ENCODE peak calls at places on chromosome 5, in ten cellular contexts. One of them, this sample, is unnamed. For H3K4me1 and H3K27me3, the result is how much of the 10 kb centered on the place peaks cover.

GRCh38 chr5:15009420-15009819 is 137.8 kb upstream of the ANKH start:
- DNase-seq in colonic mucosa: peak
- DNase-seq in Peyer's patch: no peak
- DNase-seq in astrocyte: peak
- DNase-seq in left ventricle myocardium inferior: no peak
- DNase-seq in cardiac muscle cell: no peak
- DNase-seq in CD8-positive, alpha-beta memory T cell: no peak
- DNase-seq in CD8-positive, alpha-beta T cell: no peak
- DNase-seq in ovary: no peak
- DNase-seq in aorta: no peak
- DNase-seq in this sample: no peak

GRCh38 chr5:170844651-170845050 is 17.2 kb upstream of the RANBP17 start:
- DNase-seq in colonic mucosa: no peak
- DNase-seq in Peyer's patch: no peak
- DNase-seq in astrocyte: no peak
- DNase-seq in left ventricle myocardium inferior: no peak
- DNase-seq in cardiac muscle cell: no peak
- DNase-seq in CD8-positive, alpha-beta memory T cell: no peak
- DNase-seq in CD8-positive, alpha-beta T cell: no peak
- DNase-seq in ovary: no peak
- DNase-seq in aorta: no peak
- DNase-seq in this sample: no peak

GRCh38 chr5:95531491-95531890 is 23.3 kb downstream of the SKIC3 start:
- DNase-seq in colonic mucosa: no peak
- DNase-seq in Peyer's patch: no peak
- DNase-seq in astrocyte: no peak
- DNase-seq in left ventricle myocardium inferior: no peak
- DNase-seq in cardiac muscle cell: no peak
- DNase-seq in CD8-positive, alpha-beta memory T cell: no peak
- DNase-seq in CD8-positive, alpha-beta T cell: no peak
- DNase-seq in ovary: no peak
- DNase-seq in aorta: no peak
- DNase-seq in this sample: no peak

GRCh38 chr5:52392321-52392720 is 395.4 kb upstream of the ITGA1 start:
- DNase-seq in colonic mucosa: no peak
- DNase-seq in Peyer's patch: no peak
- DNase-seq in astrocyte: no peak
- DNase-seq in left ventricle myocardium inferior: no peak
- DNase-seq in cardiac muscle cell: no peak
- DNase-seq in CD8-positive, alpha-beta memory T cell: no peak
- DNase-seq in CD8-positive, alpha-beta T cell: no peak
- DNase-seq in ovary: no peak
- DNase-seq in aorta: no peak
- DNase-seq in this sample: no peak

GRCh38 chr5:132478498-132478855 is 12.1 kb downstream of the IRF1 start:
- DNase-seq in colonic mucosa: no peak
- DNase-seq in Peyer's patch: no peak
- DNase-seq in astrocyte: no peak
- DNase-seq in left ventricle myocardium inferior: peak
- DNase-seq in cardiac muscle cell: no peak
- DNase-seq in CD8-positive, alpha-beta memory T cell: no peak
- DNase-seq in CD8-positive, alpha-beta T cell: no peak
- DNase-seq in ovary: no peak
- DNase-seq in aorta: peak
- DNase-seq in this sample: no peak

GRCh38 chr5:112551437-112552018 is 132.5 kb upstream of the EPB41L4A start:
- DNase-seq in colonic mucosa: peak
- DNase-seq in Peyer's patch: no peak
- DNase-seq in astrocyte: peak
- DNase-seq in left ventricle myocardium inferior: no peak
- DNase-seq in cardiac muscle cell: peak
- DNase-seq in CD8-positive, alpha-beta memory T cell: peak
- DNase-seq in CD8-positive, alpha-beta T cell: no peak
- DNase-seq in ovary: peak
- DNase-seq in aorta: no peak
- DNase-seq in this sample: no peak

GRCh38 chr5:66246621-66247020 is 102.5 kb downstream of the SREK1 start:
- DNase-seq in colonic mucosa: no peak
- DNase-seq in Peyer's patch: no peak
- DNase-seq in astrocyte: peak
- DNase-seq in left ventricle myocardium inferior: no peak
- DNase-seq in cardiac muscle cell: no peak
- DNase-seq in CD8-positive, alpha-beta memory T cell: no peak
- DNase-seq in CD8-positive, alpha-beta T cell: no peak
- DNase-seq in ovary: no peak
- DNase-seq in aorta: no peak
- DNase-seq in this sample: no peak

GRCh38 chr5:149549461-149550266 is 1.6 kb downstream of the CSNK1A1 start:
- DNase-seq in colonic mucosa: peak
- DNase-seq in Peyer's patch: peak
- DNase-seq in astrocyte: peak
- DNase-seq in left ventricle myocardium inferior: no peak
- DNase-seq in cardiac muscle cell: peak
- DNase-seq in CD8-positive, alpha-beta memory T cell: peak
- DNase-seq in CD8-positive, alpha-beta T cell: no peak
- DNase-seq in ovary: no peak
- DNase-seq in aorta: no peak
- DNase-seq in this sample: peak

GRCh38 chr5:101878190-101878589 is 417.9 kb downstream of the SLCO4C1 start:
- DNase-seq in colonic mucosa: no peak
- DNase-seq in Peyer's patch: no peak
- DNase-seq in astrocyte: no peak
- DNase-seq in left ventricle myocardium inferior: no peak
- DNase-seq in cardiac muscle cell: no peak
- DNase-seq in CD8-positive, alpha-beta memory T cell: no peak
- DNase-seq in CD8-positive, alpha-beta T cell: no peak
- DNase-seq in ovary: no peak
- DNase-seq in aorta: no peak
- DNase-seq in this sample: no peak

GRCh38 chr5:57338068-57338848 is 144.4 kb downstream of the ACTBL2 start:
- DNase-seq in colonic mucosa: peak
- DNase-seq in Peyer's patch: no peak
- DNase-seq in astrocyte: no peak
- DNase-seq in left ventricle myocardium inferior: no peak
- DNase-seq in cardiac muscle cell: peak
- DNase-seq in CD8-positive, alpha-beta memory T cell: no peak
- DNase-seq in CD8-positive, alpha-beta T cell: no peak
- DNase-seq in ovary: no peak
- DNase-seq in aorta: no peak
- DNase-seq in this sample: no peak

GRCh38 chr5:150665044-150665443 is 4.0 kb downstream of the MYOZ3 start:
- DNase-seq in colonic mucosa: no peak
- DNase-seq in Peyer's patch: no peak
- DNase-seq in astrocyte: no peak
- DNase-seq in left ventricle myocardium inferior: no peak
- DNase-seq in cardiac muscle cell: no peak
- DNase-seq in CD8-positive, alpha-beta memory T cell: no peak
- DNase-seq in CD8-positive, alpha-beta T cell: no peak
- DNase-seq in ovary: no peak
- DNase-seq in aorta: no peak
- DNase-seq in this sample: no peak

GRCh38 chr5:7650755-7651154 is 200.2 kb downstream of the CFAP90 start:
- DNase-seq in colonic mucosa: no peak
- DNase-seq in Peyer's patch: no peak
- DNase-seq in astrocyte: peak
- DNase-seq in left ventricle myocardium inferior: no peak
- DNase-seq in cardiac muscle cell: no peak
- DNase-seq in CD8-positive, alpha-beta memory T cell: no peak
- DNase-seq in CD8-positive, alpha-beta T cell: no peak
- DNase-seq in ovary: no peak
- DNase-seq in aorta: no peak
- DNase-seq in this sample: no peak
- H3K4me1 ChIP-seq in colonic mucosa: under half
- H3K4me1 ChIP-seq in Peyer's patch: under half
- H3K4me1 ChIP-seq in astrocyte: under half
- H3K4me1 ChIP-seq in left ventricle myocardium inferior: under half
- H3K4me1 ChIP-seq in cardiac muscle cell: under half
- H3K4me1 ChIP-seq in CD8-positive, alpha-beta memory T cell: under half
- H3K4me1 ChIP-seq in CD8-positive, alpha-beta T cell: under half
- H3K4me1 ChIP-seq in ovary: under half
- H3K4me1 ChIP-seq in aorta: under half
- H3K4me1 ChIP-seq in this sample: under half

GRCh38 chr5:108315829-108316228 is 66.1 kb downstream of the FBXL17 start:
- DNase-seq in colonic mucosa: no peak
- DNase-seq in Peyer's patch: no peak
- DNase-seq in astrocyte: peak
- DNase-seq in left ventricle myocardium inferior: no peak
- DNase-seq in cardiac muscle cell: no peak
- DNase-seq in CD8-positive, alpha-beta memory T cell: no peak
- DNase-seq in CD8-positive, alpha-beta T cell: no peak
- DNase-seq in ovary: no peak
- DNase-seq in aorta: no peak
- DNase-seq in this sample: no peak

GRCh38 chr5:108312258-108312657 is 69.6 kb downstream of the FBXL17 start:
- DNase-seq in colonic mucosa: no peak
- DNase-seq in Peyer's patch: no peak
- DNase-seq in astrocyte: no peak
- DNase-seq in left ventricle myocardium inferior: no peak
- DNase-seq in cardiac muscle cell: no peak
- DNase-seq in CD8-positive, alpha-beta memory T cell: no peak
- DNase-seq in CD8-positive, alpha-beta T cell: no peak
- DNase-seq in ovary: no peak
- DNase-seq in aorta: no peak
- DNase-seq in this sample: no peak

DNA sequence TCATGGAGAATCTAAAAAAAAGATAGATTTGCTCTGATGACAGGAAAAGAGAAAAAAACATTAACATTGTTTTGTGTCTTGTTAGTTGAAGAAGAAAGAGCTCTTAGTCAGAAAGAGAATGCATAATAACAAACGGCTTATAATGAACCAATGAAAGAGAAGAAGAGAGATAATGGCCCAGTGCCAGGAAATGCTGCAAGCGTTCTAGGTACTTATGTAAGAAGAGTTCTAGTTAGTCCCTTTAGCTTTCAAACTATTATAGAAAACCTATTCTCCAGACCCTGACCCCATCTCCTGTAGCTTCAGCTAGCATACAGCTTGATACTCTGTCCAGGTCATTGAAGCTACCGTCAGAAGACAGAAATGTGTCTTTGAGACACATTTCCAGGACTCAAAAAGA is 70.2 kb downstream of the FBXL17 start:
- DNase-seq in colonic mucosa: no peak
- DNase-seq in Peyer's patch: no peak
- DNase-seq in astrocyte: no peak
- DNase-seq in left ventricle myocardium inferior: no peak
- DNase-seq in cardiac muscle cell: no peak
- DNase-seq in CD8-positive, alpha-beta memory T cell: no peak
- DNase-seq in CD8-positive, alpha-beta T cell: no peak
- DNase-seq in ovary: no peak
- DNase-seq in aorta: no peak
- DNase-seq in this sample: no peak
- H3K4me3 ChIP-seq in colonic mucosa: no peak
- H3K4me3 ChIP-seq in Peyer's patch: no peak
- H3K4me3 ChIP-seq in astrocyte: no peak
- H3K4me3 ChIP-seq in left ventricle myocardium inferior: no peak
- H3K4me3 ChIP-seq in cardiac muscle cell: no peak
- H3K4me3 ChIP-seq in CD8-positive, alpha-beta memory T cell: no peak
- H3K4me3 ChIP-seq in CD8-positive, alpha-beta T cell: no peak
- H3K4me3 ChIP-seq in ovary: no peak
- H3K4me3 ChIP-seq in aorta: no peak
- H3K4me3 ChIP-seq in this sample: no peak

GRCh38 chr5:96942911-96943310 is 7.0 kb downstream of the LNPEP start:
- DNase-seq in colonic mucosa: no peak
- DNase-seq in Peyer's patch: no peak
- DNase-seq in astrocyte: peak
- DNase-seq in left ventricle myocardium inferior: no peak
- DNase-seq in cardiac muscle cell: no peak
- DNase-seq in CD8-positive, alpha-beta memory T cell: no peak
- DNase-seq in CD8-positive, alpha-beta T cell: no peak
- DNase-seq in ovary: no peak
- DNase-seq in aorta: no peak
- DNase-seq in this sample: no peak

GRCh38 chr5:96941140-96941539 is 5.3 kb downstream of the LNPEP start:
- DNase-seq in colonic mucosa: no peak
- DNase-seq in Peyer's patch: no peak
- DNase-seq in astrocyte: no peak
- DNase-seq in left ventricle myocardium inferior: no peak
- DNase-seq in cardiac muscle cell: no peak
- DNase-seq in CD8-positive, alpha-beta memory T cell: no peak
- DNase-seq in CD8-positive, alpha-beta T cell: no peak
- DNase-seq in ovary: no peak
- DNase-seq in aorta: no peak
- DNase-seq in this sample: no peak

GRCh38 chr5:96942078-96942477 is 6.2 kb downstream of the LNPEP start:
- DNase-seq in colonic mucosa: no peak
- DNase-seq in Peyer's patch: no peak
- DNase-seq in astrocyte: no peak
- DNase-seq in left ventricle myocardium inferior: no peak
- DNase-seq in cardiac muscle cell: no peak
- DNase-seq in CD8-positive, alpha-beta memory T cell: no peak
- DNase-seq in CD8-positive, alpha-beta T cell: peak
- DNase-seq in ovary: no peak
- DNase-seq in aorta: no peak
- DNase-seq in this sample: no peak

GRCh38 chr5:96943829-96944228 is 7.9 kb downstream of the LNPEP start:
- DNase-seq in colonic mucosa: no peak
- DNase-seq in Peyer's patch: no peak
- DNase-seq in astrocyte: no peak
- DNase-seq in left ventricle myocardium inferior: no peak
- DNase-seq in cardiac muscle cell: no peak
- DNase-seq in CD8-positive, alpha-beta memory T cell: no peak
- DNase-seq in CD8-positive, alpha-beta T cell: no peak
- DNase-seq in ovary: no peak
- DNase-seq in aorta: no peak
- DNase-seq in this sample: no peak

GRCh38 chr5:96946381-96946780 is 10.5 kb downstream of the LNPEP start:
- DNase-seq in colonic mucosa: no peak
- DNase-seq in Peyer's patch: no peak
- DNase-seq in astrocyte: no peak
- DNase-seq in left ventricle myocardium inferior: no peak
- DNase-seq in cardiac muscle cell: no peak
- DNase-seq in CD8-positive, alpha-beta memory T cell: no peak
- DNase-seq in CD8-positive, alpha-beta T cell: no peak
- DNase-seq in ovary: no peak
- DNase-seq in aorta: no peak
- DNase-seq in this sample: no peak
- H3K27me3 ChIP-seq in colonic mucosa: under half
- H3K27me3 ChIP-seq in Peyer's patch: under half
- H3K27me3 ChIP-seq in astrocyte: under half
- H3K27me3 ChIP-seq in left ventricle myocardium inferior: under half
- H3K27me3 ChIP-seq in cardiac muscle cell: under half
- H3K27me3 ChIP-seq in CD8-positive, alpha-beta memory T cell: under half
- H3K27me3 ChIP-seq in CD8-positive, alpha-beta T cell: under half
- H3K27me3 ChIP-seq in ovary: under half
- H3K27me3 ChIP-seq in aorta: under half
- H3K27me3 ChIP-seq in this sample: under half

DNA sequence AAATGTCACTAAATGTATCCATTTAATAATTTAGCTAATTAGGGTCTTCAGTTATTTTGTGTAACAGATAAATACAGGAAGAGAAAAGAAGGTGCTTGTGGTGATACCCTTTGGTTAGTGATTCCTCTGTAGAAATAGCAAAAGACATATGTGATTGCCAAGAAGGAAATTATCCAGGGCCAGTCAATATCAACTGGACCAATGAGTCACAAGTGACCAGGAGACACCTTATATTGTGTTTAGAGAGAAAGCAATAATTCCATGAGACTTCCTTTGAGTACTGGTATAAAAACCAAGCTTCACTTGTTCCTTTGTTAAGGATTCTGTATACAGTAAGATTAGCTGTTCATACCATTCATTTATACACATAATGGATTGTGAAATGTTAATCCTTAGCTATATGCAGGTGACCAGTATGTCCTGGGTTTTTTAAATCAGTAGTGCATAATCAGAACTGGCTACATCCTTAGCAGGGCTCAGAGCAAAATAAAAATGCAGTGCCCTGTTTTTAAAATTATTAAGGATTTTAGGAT is 11.7 kb upstream of the F2R start:
- DNase-seq in colonic mucosa: no peak
- DNase-seq in Peyer's patch: no peak
- DNase-seq in astrocyte: no peak
- DNase-seq in left ventricle myocardium inferior: no peak
- DNase-seq in cardiac muscle cell: no peak
- DNase-seq in CD8-positive, alpha-beta memory T cell: no peak
- DNase-seq in CD8-positive, alpha-beta T cell: no peak
- DNase-seq in ovary: no peak
- DNase-seq in aorta: no peak
- DNase-seq in this sample: no peak
- H3K4me1 ChIP-seq in colonic mucosa: under half
- H3K4me1 ChIP-seq in Peyer's patch: under half
- H3K4me1 ChIP-seq in astrocyte: under half
- H3K4me1 ChIP-seq in left ventricle myocardium inferior: under half
- H3K4me1 ChIP-seq in cardiac muscle cell: under half
- H3K4me1 ChIP-seq in CD8-positive, alpha-beta memory T cell: under half
- H3K4me1 ChIP-seq in CD8-positive, alpha-beta T cell: under half
- H3K4me1 ChIP-seq in ovary: under half
- H3K4me1 ChIP-seq in aorta: under half
- H3K4me1 ChIP-seq in this sample: under half